ENCODE peak calls at places on chromosomes 5 and 9, in ten cellular contexts. J is brain microvascular endothelial cell, P is AG10803, T is GM20000, A is adrenal gland, V is fibroblast of lung, C is BE2C, N is GM12865, R is IMR-90, G is mammary epithelial cell. U is an unnamed sample.

GRCh38 chr5:149550267-149550582 is 1.0 kb downstream of the CSNK1A1 start:
- DNase-seq in J (no peak), P (peak), T (no peak), A (no peak), V (peak), C (no peak), N (no peak), R (peak), G (no peak), U (peak)

GRCh38 chr9:97633859-97634485 is 351 bp downstream of the NCBP1 start:
- DNase-seq in J (no peak), P (no peak), T (no peak), A (no peak), V (no peak), C (no peak), N (peak), R (peak), G (peak), U (no peak)

GRCh38 chr5:44845777-44846176 is 37.0 kb downstream of the MRPS30 start:
- DNase-seq in J (no peak), P (no peak), T (no peak), A (no peak), V (no peak), C (peak), N (no peak), R (no peak), G (no peak), U (no peak)

GRCh38 chr9:21817176-21817575 is 14.7 kb downstream of the MTAP start:
- DNase-seq in J (peak), P (peak), T (no peak), A (no peak), V (peak), C (no peak), N (no peak), R (peak), G (peak), U (peak)

GRCh38 chr5:90557871-90558270 is 726 bp upstream of the ADGRV1 start:
- DNase-seq in J (no peak), P (no peak), T (no peak), A (no peak), V (no peak), C (no peak), N (no peak), R (no peak), G (no peak), U (no peak)

GRCh38 chr5:74766887-74767578 is at the start of the genes GFM2 and NSA2:
- DNase-seq in J (peak), P (peak), T (peak), A (peak), V (peak), C (peak), N (peak), R (peak), G (peak), U (peak)

GRCh38 chr9:125690679-125691078 is 16.3 kb downstream of the MAPKAP1 start:
- DNase-seq in J (no peak), P (no peak), T (no peak), A (no peak), V (no peak), C (no peak), N (no peak), R (no peak), G (no peak), U (no peak)

GRCh38 chr9:36656842-36657241 is 84.1 kb downstream of the MELK start:
- DNase-seq in J (no peak), P (no peak), T (no peak), A (no peak), V (no peak), C (no peak), N (no peak), R (no peak), G (no peak), U (no peak)

GRCh38 chr5:60010328-60010727 is 116.8 kb upstream of the PDE4D start:
- DNase-seq in J (no peak), P (no peak), T (no peak), A (no peak), V (no peak), C (no peak), N (peak), R (no peak), G (no peak), U (no peak)

GRCh38 chr5:58462623-58463230 is 2.8 kb upstream of the PLK2 start:
- DNase-seq in J (peak), P (peak), T (peak), A (peak), V (peak), C (peak), N (peak), R (peak), G (peak), U (peak)

GRCh38 chr5:141855265-141856029 is 22.8 kb downstream of the PCDH1 start:
- DNase-seq in J (no peak), P (no peak), T (no peak), A (peak), V (no peak), C (peak), N (no peak), R (no peak), G (no peak), U (no peak)

GRCh38 chr9:95822583-95823431 is 52.7 kb upstream of the ERCC6L2 start:
- DNase-seq in J (peak), P (peak), T (peak), A (no peak), V (peak), C (no peak), N (peak), R (peak), G (peak), U (peak)

GRCh38 chr5:146048994-146049703 is 56.2 kb downstream of the PLAC8L1 start:
- DNase-seq in J (peak), P (peak), T (peak), A (peak), V (peak), C (peak), N (peak), R (peak), G (peak), U (peak)

GRCh38 chr5:14958196-14958595 is 86.6 kb upstream of the ANKH start:
- DNase-seq in J (no peak), P (peak), T (no peak), A (no peak), V (peak), C (no peak), N (no peak), R (peak), G (peak), U (no peak)

GRCh38 chr5:56854920-56855319 is 39.6 kb downstream of the MAP3K1 start:
- DNase-seq in J (no peak), P (no peak), T (no peak), A (no peak), V (no peak), C (no peak), N (no peak), R (no peak), G (no peak), U (no peak)

GRCh38 chr9:93288891-93289883 is 105.2 kb downstream of the WNK2 start:
- DNase-seq in J (peak), P (no peak), T (peak), A (peak), V (peak), C (no peak), N (no peak), R (peak), G (peak), U (no peak)

GRCh38 chr5:115179959-115180709 is 10.4 kb upstream of the TRIM36 start:
- DNase-seq in J (peak), P (peak), T (peak), A (no peak), V (peak), C (peak), N (peak), R (peak), G (peak), U (no peak)

GRCh38 chr9:135415586-135415985 is 64.0 kb upstream of the PPP1R26 start:
- DNase-seq in J (no peak), P (no peak), T (no peak), A (no peak), V (no peak), C (no peak), N (no peak), R (no peak), G (no peak), U (no peak)

GRCh38 chr9:135413461-135413860 is 66.1 kb upstream of the PPP1R26 start:
- DNase-seq in J (no peak), P (no peak), T (no peak), A (no peak), V (no peak), C (no peak), N (no peak), R (no peak), G (no peak), U (no peak)

GRCh38 chr9:135416771-135417290 is 62.8 kb upstream of the PPP1R26 start:
- DNase-seq in J (no peak), P (no peak), T (no peak), A (no peak), V (no peak), C (no peak), N (no peak), R (no peak), G (no peak), U (no peak)

GRCh38 chr9:135413086-135413375 is 66.6 kb upstream of the PPP1R26 start:
- DNase-seq in J (no peak), P (no peak), T (no peak), A (no peak), V (no peak), C (no peak), N (no peak), R (no peak), G (no peak), U (no peak)

GRCh38 chr9:135414293-135414692 is 65.3 kb upstream of the PPP1R26 start:
- DNase-seq in J (no peak), P (no peak), T (no peak), A (no peak), V (no peak), C (no peak), N (no peak), R (no peak), G (peak), U (no peak)
- TF ChIP-seq CTCF in J (no peak), P (no peak), T (no peak), A (no peak), V (no peak), C (no peak), N (no peak), R (no peak), G (no peak), U (no peak)

DNA sequence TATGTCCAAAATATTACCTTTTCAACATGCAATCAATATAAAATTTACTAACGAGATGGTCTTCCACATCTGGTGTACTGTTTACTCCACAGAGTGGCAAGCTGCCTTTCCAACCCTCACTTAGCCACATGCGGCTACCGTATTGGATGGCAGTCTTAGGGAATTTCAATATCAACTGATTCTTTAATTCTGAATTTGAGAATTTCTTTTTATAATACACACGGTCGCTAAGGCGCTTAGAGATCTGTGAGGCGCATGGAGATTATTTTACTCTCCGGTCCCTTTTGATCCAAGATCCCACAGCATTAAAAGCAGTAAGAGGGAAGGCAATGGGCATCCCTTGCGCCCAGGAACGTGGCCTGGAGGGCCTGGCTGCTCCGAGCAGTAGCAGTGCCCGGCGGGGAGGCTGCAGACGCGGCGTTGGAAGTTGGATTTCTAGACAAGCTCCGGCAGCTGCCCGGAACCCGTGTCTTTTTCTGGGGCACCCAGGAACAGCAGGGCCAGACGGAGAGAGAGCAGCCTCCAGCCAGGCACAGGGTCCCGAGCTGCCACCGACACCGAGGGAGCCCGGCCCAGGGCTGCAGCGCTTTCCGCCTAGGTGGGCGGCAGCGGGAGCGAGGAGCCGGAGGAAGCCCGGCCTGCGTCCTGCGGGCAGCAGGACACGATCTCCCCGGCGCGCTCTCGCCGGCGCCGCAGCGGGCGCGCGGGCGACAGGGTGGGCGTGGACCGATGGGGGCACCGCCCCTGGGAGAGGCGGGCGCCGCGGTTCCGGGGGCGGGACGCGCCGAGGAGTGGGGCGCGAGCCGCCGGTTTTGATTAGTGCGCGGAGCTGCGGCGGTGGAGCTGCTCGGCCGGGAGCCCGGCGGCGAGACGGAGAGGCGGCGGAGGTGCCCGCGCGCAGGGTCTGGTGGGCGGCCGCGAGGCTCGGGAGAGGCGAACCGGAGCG is at the start of gene UGCG:
- DNase-seq in J (peak), P (peak), T (peak), A (peak), V (peak), C (peak), N (peak), R (peak), G (peak), U (peak)
- TF ChIP-seq CTCF in J (no peak), P (no peak), T (no peak), A (no peak), V (no peak), C (no peak), N (no peak), R (no peak), G (no peak), U (no peak)

GRCh38 chr9:84170521-84171141 is 169.9 kb downstream of the SLC28A3 start:
- DNase-seq in J (peak), P (peak), T (no peak), A (peak), V (peak), C (peak), N (no peak), R (peak), G (peak), U (peak)
- TF ChIP-seq CTCF in J (peak), P (peak), T (no peak), A (no peak), V (peak), C (no peak), N (no peak), R (peak), G (no peak), U (peak)

DNA sequence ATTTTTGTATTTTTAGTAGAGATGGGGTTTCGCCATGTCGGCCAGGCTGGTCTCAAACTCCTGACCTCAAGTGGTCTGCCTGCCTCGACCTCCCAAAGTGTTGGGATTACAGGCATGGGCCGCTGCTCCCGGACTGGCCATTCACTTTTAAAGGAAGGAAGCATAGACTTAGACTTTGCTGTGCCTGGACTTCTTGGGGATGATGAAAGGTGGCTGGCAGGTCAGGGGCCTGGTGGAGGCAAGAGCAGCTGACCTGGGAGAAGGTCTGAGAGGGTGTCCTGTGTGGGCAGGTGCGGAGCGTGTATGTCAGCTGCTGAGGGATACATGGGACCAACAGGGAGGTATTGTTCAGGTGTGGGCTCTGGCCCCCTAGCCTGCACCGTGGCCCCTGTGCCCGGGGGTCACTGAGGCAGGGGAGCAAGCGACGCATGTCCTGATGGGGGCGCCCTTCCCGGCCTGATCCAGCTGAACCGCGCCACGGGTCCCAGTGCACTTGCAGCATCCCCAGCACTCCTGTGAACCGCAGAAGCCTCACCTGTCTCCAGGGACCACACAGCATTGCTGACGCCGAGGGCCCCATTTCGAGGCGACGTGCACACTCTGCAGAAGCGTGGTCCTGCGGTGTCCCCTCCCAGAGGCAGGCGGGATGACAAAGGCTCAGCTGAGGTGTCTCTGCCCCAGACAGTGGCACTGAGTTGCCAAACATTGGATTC is 23.1 kb downstream of the NDUFS6 start:
- DNase-seq in J (no peak), P (no peak), T (no peak), A (no peak), V (no peak), C (no peak), N (no peak), R (no peak), G (no peak), U (no peak)
- TF ChIP-seq CTCF in J (no peak), P (no peak), T (no peak), A (no peak), V (no peak), C (no peak), N (no peak), R (no peak), G (no peak), U (peak)

GRCh38 chr5:26486631-26487030 is 551.8 kb downstream of the CDH9 start:
- DNase-seq in J (no peak), P (no peak), T (no peak), A (no peak), V (no peak), C (no peak), N (no peak), R (no peak), G (no peak), U (no peak)
- TF ChIP-seq CTCF in J (no peak), P (no peak), T (no peak), A (no peak), V (no peak), C (no peak), N (no peak), R (no peak), G (no peak), U (no peak)

DNA sequence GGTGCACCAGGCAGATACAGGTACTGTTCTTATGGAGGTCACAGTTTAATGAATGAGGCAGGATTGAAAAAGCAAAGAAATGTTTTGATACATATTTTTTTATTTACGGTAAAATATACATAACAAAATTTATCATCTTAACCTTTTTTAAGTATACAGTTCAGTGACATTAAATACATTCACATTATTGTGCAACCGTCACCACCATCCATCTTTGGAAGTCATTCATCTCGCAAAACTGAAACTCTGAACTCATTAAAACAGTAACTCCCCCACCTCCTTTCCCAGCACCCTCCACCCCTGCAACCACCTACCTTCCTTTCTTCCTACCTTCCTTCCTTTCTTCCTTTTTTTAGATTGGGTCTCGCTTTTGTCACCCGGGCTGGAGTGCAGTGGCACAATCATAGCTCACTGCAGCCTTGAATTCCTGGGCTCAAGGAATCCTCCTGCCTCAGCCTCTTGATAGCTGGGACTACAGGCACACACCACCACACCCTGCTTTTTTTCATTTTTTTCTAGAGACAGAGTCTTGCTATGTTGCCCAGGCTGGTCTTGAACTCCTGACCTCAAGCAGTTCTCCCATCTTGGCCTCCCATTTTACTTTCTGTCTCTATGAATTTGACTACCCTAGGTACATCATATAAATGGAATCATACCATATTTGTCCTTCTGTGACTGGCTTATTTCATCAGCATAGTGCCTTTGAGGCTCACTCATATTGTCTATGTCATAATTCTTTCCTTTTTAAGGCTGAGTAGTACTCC is 22.5 kb upstream of the PSD2 start:
- DNase-seq in J (no peak), P (no peak), T (no peak), A (no peak), V (no peak), C (no peak), N (no peak), R (no peak), G (no peak), U (no peak)
- TF ChIP-seq CTCF in J (no peak), P (no peak), T (no peak), A (no peak), V (no peak), C (no peak), N (no peak), R (no peak), G (no peak), U (no peak)

DNA sequence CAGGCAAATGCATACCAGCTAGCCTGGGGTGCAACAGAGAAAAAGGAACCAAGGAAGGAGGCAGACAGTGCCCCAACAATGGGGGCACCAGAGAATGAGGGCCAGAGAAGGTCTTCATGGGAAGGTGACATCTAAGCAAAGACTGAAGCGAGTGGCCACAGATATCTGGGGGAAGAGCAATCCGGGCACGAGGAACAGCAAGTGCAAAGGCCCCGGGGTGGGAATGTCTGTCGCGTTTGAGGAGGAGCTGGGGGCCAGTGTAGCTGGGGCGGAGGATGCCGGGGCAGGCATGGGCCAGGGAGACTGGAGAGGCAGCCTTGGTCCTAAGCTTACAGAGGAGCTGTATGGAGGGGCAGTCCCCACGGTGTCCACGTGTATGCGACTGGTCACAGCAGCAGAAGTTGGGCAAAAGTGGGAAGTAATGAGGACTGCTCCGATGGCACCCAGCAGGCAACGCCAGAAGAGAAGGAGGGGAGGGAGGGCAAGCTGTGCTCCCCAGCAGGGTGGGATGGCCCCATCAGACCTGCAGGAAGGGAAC is 19.1 kb downstream of the EEIG1 start:
- DNase-seq in J (no peak), P (no peak), T (no peak), A (no peak), V (no peak), C (no peak), N (no peak), R (no peak), G (no peak), U (no peak)
- TF ChIP-seq CTCF in J (no peak), P (no peak), T (no peak), A (no peak), V (no peak), C (no peak), N (no peak), R (no peak), G (no peak), U (no peak)

GRCh38 chr5:171766875-171767274 is 18.7 kb upstream of the SMIM23 start:
- DNase-seq in J (no peak), P (no peak), T (no peak), A (no peak), V (no peak), C (no peak), N (no peak), R (no peak), G (no peak), U (no peak)

GRCh38 chr5:171774418-171774817 is 11.2 kb upstream of the SMIM23 start:
- DNase-seq in J (no peak), P (no peak), T (no peak), A (no peak), V (no peak), C (no peak), N (no peak), R (no peak), G (no peak), U (no peak)

GRCh38 chr5:171764265-171764664 is 21.4 kb upstream of the SMIM23 start:
- DNase-seq in J (no peak), P (no peak), T (no peak), A (no peak), V (no peak), C (no peak), N (no peak), R (no peak), G (no peak), U (no peak)

GRCh38 chr5:171773106-171773505 is 12.5 kb upstream of the SMIM23 start:
- DNase-seq in J (no peak), P (no peak), T (no peak), A (no peak), V (no peak), C (no peak), N (no peak), R (no peak), G (no peak), U (no peak)

DNA sequence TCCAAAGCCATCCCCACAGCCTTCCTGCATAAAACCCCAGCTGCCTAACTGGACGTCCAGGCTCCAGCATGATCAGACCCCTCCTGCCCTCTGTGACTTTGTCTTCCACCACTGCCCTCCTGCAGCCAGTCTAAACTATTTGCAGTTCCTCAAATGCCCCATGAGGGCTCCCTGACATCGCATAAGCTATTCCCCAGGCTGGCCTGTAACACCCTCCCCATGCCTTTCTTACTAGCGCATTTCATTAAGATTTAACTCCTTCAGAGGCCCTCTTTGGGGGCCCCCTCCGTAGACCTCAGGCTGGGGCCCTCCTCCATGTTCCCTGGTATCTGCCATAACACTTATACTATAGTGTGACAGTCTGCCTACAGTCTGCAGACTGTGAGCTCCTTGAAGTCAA is 15.5 kb upstream of the SMIM23 start:
- DNase-seq in J (no peak), P (no peak), T (no peak), A (no peak), V (no peak), C (no peak), N (no peak), R (no peak), G (no peak), U (no peak)
- TF ChIP-seq CTCF in J (no peak), P (no peak), T (no peak), A (no peak), V (no peak), C (no peak), N (no peak), R (no peak), G (no peak), U (no peak)

U was measured in HFFc6.